ENCODE peak calls at places on chromosome 11, in eight cellular contexts. One of them, this sample, is unnamed.

GRCh38 chr11:65501530-65502273 is 2.9 kb downstream of the MALAT1 start:
- DNase-seq in Right ventricle myocardium superior: no peak
- DNase-seq in NCI-H1105: no peak
- DNase-seq in anterior cingulate cortex: no peak
- DNase-seq in EH: peak
- DNase-seq in Ammon's horn: no peak
- DNase-seq in DND-41: no peak
- DNase-seq in T-helper 1 cell: no peak
- DNase-seq in this sample: no peak

GRCh38 chr11:119307974-119308373 is 9.0 kb downstream of the MCAM start:
- DNase-seq in Right ventricle myocardium superior: no peak
- DNase-seq in NCI-H1105: no peak
- DNase-seq in anterior cingulate cortex: no peak
- DNase-seq in EH: no peak
- DNase-seq in Ammon's horn: no peak
- DNase-seq in DND-41: no peak
- DNase-seq in T-helper 1 cell: no peak
- DNase-seq in this sample: no peak

GRCh38 chr11:70191495-70192140 is 11.5 kb upstream of the FADD start:
- DNase-seq in Right ventricle myocardium superior: peak
- DNase-seq in NCI-H1105: peak
- DNase-seq in anterior cingulate cortex: no peak
- DNase-seq in EH: peak
- DNase-seq in Ammon's horn: peak
- DNase-seq in DND-41: peak
- DNase-seq in T-helper 1 cell: no peak
- DNase-seq in this sample: peak

GRCh38 chr11:96168623-96169022 is 174.4 kb downstream of the MAML2 start:
- DNase-seq in Right ventricle myocardium superior: no peak
- DNase-seq in NCI-H1105: no peak
- DNase-seq in anterior cingulate cortex: no peak
- DNase-seq in EH: peak
- DNase-seq in Ammon's horn: peak
- DNase-seq in DND-41: no peak
- DNase-seq in T-helper 1 cell: no peak
- DNase-seq in this sample: no peak

GRCh38 chr11:86248609-86249008 is 4.1 kb downstream of the EED start:
- DNase-seq in Right ventricle myocardium superior: no peak
- DNase-seq in NCI-H1105: no peak
- DNase-seq in anterior cingulate cortex: no peak
- DNase-seq in EH: no peak
- DNase-seq in Ammon's horn: no peak
- DNase-seq in DND-41: no peak
- DNase-seq in T-helper 1 cell: no peak
- DNase-seq in this sample: no peak

GRCh38 chr11:120399312-120399711 is 63.1 kb downstream of the ARHGEF12 start:
- DNase-seq in Right ventricle myocardium superior: no peak
- DNase-seq in NCI-H1105: no peak
- DNase-seq in anterior cingulate cortex: no peak
- DNase-seq in EH: no peak
- DNase-seq in Ammon's horn: no peak
- DNase-seq in DND-41: no peak
- DNase-seq in T-helper 1 cell: no peak
- DNase-seq in this sample: no peak

GRCh38 chr11:72233056-72233772 is 8.6 kb downstream of the INPPL1 start:
- DNase-seq in Right ventricle myocardium superior: no peak
- DNase-seq in NCI-H1105: no peak
- DNase-seq in anterior cingulate cortex: no peak
- DNase-seq in EH: no peak
- DNase-seq in Ammon's horn: no peak
- DNase-seq in DND-41: no peak
- DNase-seq in T-helper 1 cell: no peak
- DNase-seq in this sample: no peak

GRCh38 chr11:14258177-14258935 is 100.6 kb downstream of the RRAS2 start:
- DNase-seq in Right ventricle myocardium superior: no peak
- DNase-seq in NCI-H1105: no peak
- DNase-seq in anterior cingulate cortex: no peak
- DNase-seq in EH: peak
- DNase-seq in Ammon's horn: no peak
- DNase-seq in DND-41: no peak
- DNase-seq in T-helper 1 cell: no peak
- DNase-seq in this sample: no peak

GRCh38 chr11:75388386-75389275 is 10.7 kb upstream of the RPS3 start:
- DNase-seq in Right ventricle myocardium superior: peak
- DNase-seq in NCI-H1105: peak
- DNase-seq in anterior cingulate cortex: peak
- DNase-seq in EH: peak
- DNase-seq in Ammon's horn: peak
- DNase-seq in DND-41: peak
- DNase-seq in T-helper 1 cell: peak
- DNase-seq in this sample: peak

GRCh38 chr11:106233191-106233590 is 155.7 kb downstream of the AASDHPPT start:
- DNase-seq in Right ventricle myocardium superior: no peak
- DNase-seq in NCI-H1105: no peak
- DNase-seq in anterior cingulate cortex: no peak
- DNase-seq in EH: no peak
- DNase-seq in Ammon's horn: no peak
- DNase-seq in DND-41: no peak
- DNase-seq in T-helper 1 cell: no peak
- DNase-seq in this sample: peak

GRCh38 chr11:47507016-47507631 is 45.8 kb downstream of the CELF1 start:
- DNase-seq in Right ventricle myocardium superior: peak
- DNase-seq in NCI-H1105: no peak
- DNase-seq in anterior cingulate cortex: no peak
- DNase-seq in EH: peak
- DNase-seq in Ammon's horn: no peak
- DNase-seq in DND-41: no peak
- DNase-seq in T-helper 1 cell: no peak
- DNase-seq in this sample: no peak

This sample was measured in MM.1S.